ENCODE peak calls at places on chromosomes 5 and 9, in nine cellular contexts. M is GM03348; Q is pulmonary artery endothelial cell; G is ACHN; T is naive thymus-derived CD4-positive, alpha-beta T cell; X is tibial nerve; S is posterior vena cava; I is spleen; B is activated naive CD4-positive, alpha-beta T cell treated with anti-CD3 and anti-CD28 coated beads for 36 hours. E is an unnamed sample.

GRCh38 chr5:167565555-167565954 is 725.9 kb upstream of the WWC1 start:
- DNase-seq in M (peak), Q (no peak), G (peak), T (no peak), X (no peak), S (no peak), I (no peak), B (no peak), E (no peak)

GRCh38 chr9:98536542-98537173 is 172.1 kb downstream of the GABBR2 start:
- DNase-seq in M (no peak), Q (no peak), G (peak), T (no peak), X (no peak), S (no peak), I (no peak), B (peak), E (no peak)

GRCh38 chr9:104780796-104781395 is 17.0 kb downstream of the NIPSNAP3B start:
- DNase-seq in M (peak), Q (no peak), G (peak), T (peak), X (no peak), S (no peak), I (no peak), B (no peak), E (no peak)

GRCh38 chr9:131289301-131290038 is at the start of gene PLPP7:
- DNase-seq in M (peak), Q (no peak), G (no peak), T (no peak), X (peak), S (peak), I (no peak), B (no peak), E (no peak)

GRCh38 chr9:106023455-106023854 is 329.1 kb downstream of the TMEM38B start:
- DNase-seq in M (no peak), Q (no peak), G (no peak), T (no peak), X (no peak), S (no peak), I (no peak), B (no peak), E (no peak)

GRCh38 chr5:162939962-162940361 is 497.4 kb upstream of the CCNG1 start:
- DNase-seq in M (no peak), Q (no peak), G (no peak), T (no peak), X (no peak), S (no peak), I (no peak), B (no peak), E (no peak)

GRCh38 chr5:68795190-68795589 is 298.6 kb upstream of the SLC30A5 start:
- DNase-seq in M (no peak), Q (no peak), G (no peak), T (no peak), X (no peak), S (no peak), I (no peak), B (no peak), E (no peak)

GRCh38 chr5:83927140-83927733 is 206.6 kb upstream of the HAPLN1 start:
- DNase-seq in M (peak), Q (no peak), G (peak), T (peak), X (peak), S (no peak), I (no peak), B (peak), E (peak)

GRCh38 chr5:87582149-87582548 is 169.4 kb upstream of the CCNH start:
- DNase-seq in M (no peak), Q (no peak), G (no peak), T (no peak), X (no peak), S (no peak), I (no peak), B (no peak), E (no peak)

GRCh38 chr9:38006981-38007380 is 62.0 kb downstream of the SHB start:
- DNase-seq in M (no peak), Q (no peak), G (no peak), T (no peak), X (no peak), S (no peak), I (no peak), B (no peak), E (no peak)

GRCh38 chr9:81560851-81561732 is 128.3 kb downstream of the TLE1 start:
- DNase-seq in M (no peak), Q (no peak), G (no peak), T (no peak), X (no peak), S (no peak), I (no peak), B (no peak), E (no peak)

GRCh38 chr5:90514520-90514919 is 14.9 kb downstream of the LYSMD3 start:
- DNase-seq in M (no peak), Q (no peak), G (no peak), T (no peak), X (no peak), S (no peak), I (no peak), B (no peak), E (no peak)

GRCh38 chr5:181133610-181134231 is 2.8 kb upstream of the OR2V1 start:
- DNase-seq in M (peak), Q (no peak), G (peak), T (no peak), X (peak), S (peak), I (peak), B (no peak), E (peak)

GRCh38 chr5:179343902-179344300 is 1.4 kb downstream of the ADAMTS2 start:
- DNase-seq in M (peak), Q (no peak), G (no peak), T (no peak), X (no peak), S (no peak), I (peak), B (peak), E (no peak)

GRCh38 chr9:104091028-104091590 is 3.0 kb upstream of the SMC2 start:
- DNase-seq in M (no peak), Q (no peak), G (no peak), T (no peak), X (no peak), S (no peak), I (no peak), B (no peak), E (no peak)

GRCh38 chr5:31702709-31703108 is 63.8 kb downstream of the PDZD2 start:
- DNase-seq in M (no peak), Q (no peak), G (no peak), T (no peak), X (no peak), S (no peak), I (no peak), B (no peak), E (no peak)

GRCh38 chr5:107813559-107813958 is 142.8 kb upstream of the EFNA5 start:
- DNase-seq in M (no peak), Q (no peak), G (no peak), T (no peak), X (no peak), S (no peak), I (no peak), B (no peak), E (no peak)

E was measured in lower leg skin.